ENCODE peak calls at places on chromosomes 2 and 18, in nine cellular contexts. K is sigmoid colon, G is thyroid gland, W is NB4, Z is body of pancreas, Y is lower leg skin, Q is spleen, V is erythroblast, T is breast epithelium. C is an unnamed sample.

GRCh38 chr2:192288290-192288689 is 93.6 kb upstream of the TMEFF2 start:
- DNase-seq in K (no peak), W (no peak), Z (no peak), Y (no peak), Q (no peak), G (no peak), T (no peak), V (no peak), C (no peak)

GRCh38 chr2:75505012-75505411 is 55.7 kb downstream of the EVA1A start:
- DNase-seq in W (no peak), Y (no peak), Z (no peak), V (no peak), K (no peak), Q (no peak), T (no peak), G (no peak), C (no peak)

GRCh38 chr2:207184348-207184747 is 18.6 kb upstream of the KLF7 start:
- DNase-seq in W (no peak), K (no peak), Y (no peak), V (no peak), T (no peak), Z (no peak), G (no peak), Q (no peak), C (no peak)

GRCh38 chr2:36449943-36450392 is 94.4 kb downstream of the CRIM1 start:
- DNase-seq in W (no peak), Z (peak), T (no peak), V (peak), K (no peak), G (no peak), Y (no peak), Q (no peak), C (no peak)

GRCh38 chr18:32798209-32798960 is 25.6 kb upstream of the KLHL14 start:
- DNase-seq in W (no peak), G (no peak), V (no peak), Z (no peak), Y (no peak), K (no peak), T (no peak), Q (no peak), C (no peak)

GRCh38 chr2:218648473-218649100 is 10.8 kb downstream of the ZNF142 start:
- DNase-seq in K (no peak), G (peak), T (no peak), Y (no peak), Z (peak), Q (no peak), V (peak), W (peak), C (peak)

GRCh38 chr2:11156396-11157075 is 1.3 kb downstream of the SLC66A3 start:
- DNase-seq in Q (peak), K (no peak), Z (no peak), G (no peak), V (no peak), W (no peak), Y (no peak), T (no peak), C (no peak)

GRCh38 chr2:33583194-33583938 is 15.7 kb downstream of the FAM98A start:
- DNase-seq in T (no peak), V (peak), Z (peak), Y (no peak), K (no peak), Q (no peak), W (peak), G (peak), C (no peak)

GRCh38 chr2:178828496-178828895 is 21.3 kb upstream of the TTN start:
- DNase-seq in Q (no peak), V (no peak), K (no peak), Z (no peak), G (no peak), Y (no peak), W (no peak), T (no peak), C (no peak)

GRCh38 chr2:234643407-234643806 is 146.5 kb upstream of the ARL4C start:
- DNase-seq in K (no peak), T (no peak), V (no peak), G (no peak), Z (no peak), Q (no peak), Y (no peak), W (no peak), C (peak)

GRCh38 chr2:214156971-214157370 is 253.9 kb upstream of the VWC2L start:
- DNase-seq in G (no peak), W (no peak), Q (no peak), T (no peak), K (no peak), Z (no peak), V (no peak), Y (no peak), C (no peak)

GRCh38 chr18:61443311-61443710 is 110.1 kb downstream of the CDH20 start:
- DNase-seq in K (no peak), T (no peak), Z (no peak), V (no peak), Q (no peak), W (no peak), G (no peak), Y (no peak), C (no peak)

GRCh38 chr2:231597014-231597611 is 4.4 kb downstream of the TEX44 start:
- DNase-seq in Y (peak), G (peak), T (no peak), K (no peak), Q (no peak), V (no peak), W (no peak), Z (no peak), C (no peak)

GRCh38 chr2:69918391-69918790 is 3.5 kb downstream of the MXD1 start:
- DNase-seq in K (no peak), W (peak), T (no peak), Y (no peak), V (no peak), G (no peak), Q (no peak), Z (no peak), C (no peak)

GRCh38 chr2:69914235-69915049 is 467 bp upstream of the MXD1 start:
- DNase-seq in Q (peak), W (peak), Z (peak), G (peak), T (peak), Y (peak), V (peak), K (peak), C (peak)

GRCh38 chr2:69917854-69918253 is 2.9 kb downstream of the MXD1 start:
- DNase-seq in G (no peak), Y (no peak), T (no peak), V (peak), Z (peak), Q (no peak), W (peak), K (no peak), C (peak)

GRCh38 chr2:69915050-69915945 is at the start of gene MXD1:
- DNase-seq in V (peak), Z (peak), Q (peak), K (no peak), T (no peak), Y (no peak), G (peak), W (peak), C (no peak)

GRCh38 chr2:69916151-69916550 is 1.2 kb downstream of the MXD1 start:
- DNase-seq in T (no peak), Q (no peak), Z (no peak), W (no peak), V (peak), G (no peak), Y (no peak), K (no peak), C (no peak)
- TF ChIP-seq POLR2A in T (no peak), Q (no peak), Z (no peak), W (no peak), V (no peak), G (no peak), Y (no peak), K (no peak), C (no peak)

GRCh38 chr18:62539284-62540168 is 16.7 kb downstream of the ZCCHC2 start:
- DNase-seq in Y (no peak), Z (no peak), V (no peak), W (no peak), G (no peak), K (no peak), Q (no peak), T (no peak), C (no peak)
- TF ChIP-seq POLR2A in Y (no peak), Z (no peak), V (no peak), W (no peak), G (no peak), K (no peak), Q (no peak), T (no peak), C (no peak)

GRCh38 chr2:181104512-181105121 is 124.2 kb downstream of the UBE2E3 start:
- DNase-seq in Q (no peak), Z (peak), V (peak), G (no peak), Y (no peak), T (no peak), K (no peak), W (peak), C (peak)
- TF ChIP-seq POLR2A in Q (no peak), Z (no peak), V (no peak), G (no peak), Y (no peak), T (no peak), K (no peak), W (no peak), C (no peak)

DNA sequence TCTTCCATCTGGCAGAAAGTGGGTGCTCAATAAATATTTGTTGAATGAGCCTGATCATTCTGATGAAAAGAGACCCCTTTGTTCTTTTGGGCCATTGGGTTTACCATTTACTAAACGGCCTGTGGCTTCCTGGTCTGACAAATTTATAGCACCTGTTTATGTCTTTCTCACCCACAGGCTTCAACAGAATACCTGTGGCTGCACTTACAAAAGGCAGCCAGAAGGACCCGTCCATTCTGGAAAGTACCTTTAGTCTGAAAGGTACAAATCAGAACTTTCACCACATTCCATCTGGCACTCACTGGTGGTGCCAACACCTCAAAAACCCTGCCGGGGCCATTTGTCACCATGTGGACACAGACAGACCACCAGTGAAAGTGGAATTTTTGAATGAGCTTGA is 167.5 kb downstream of the ETAA1 start:
- DNase-seq in Q (no peak), W (no peak), K (no peak), V (no peak), T (no peak), Z (peak), G (no peak), Y (no peak), C (no peak)
- TF ChIP-seq POLR2A in Q (no peak), W (no peak), K (no peak), V (no peak), T (no peak), Z (peak), G (no peak), Y (no peak), C (no peak)